ENCODE peak calls at places on chromosome 10, in five cellular contexts. W is activated naive CD4-positive, alpha-beta T cell treated with Interleukin-2 at 50 U/mL for 16 hours; O is cardiac fibroblast; T is NCI-H187; K is SW480. A is an unnamed sample.

GRCh38 chr10:51001587-51001986 is 72.7 kb upstream of the PRKG1 start:
- DNase-seq in W (no peak), O (peak), T (no peak), K (peak), A (peak)

GRCh38 chr10:104029528-104029875 is 56.2 kb downstream of the COL17A1 start:
- DNase-seq in W (no peak), O (peak), T (no peak), K (no peak), A (no peak)

GRCh38 chr10:131195116-131195515 is 116.4 kb downstream of the TCERG1L start:
- DNase-seq in W (no peak), O (no peak), T (no peak), K (no peak), A (no peak)

GRCh38 chr10:124639206-124639605 is 105.0 kb downstream of the FAM53B start:
- DNase-seq in W (no peak), O (no peak), T (no peak), K (no peak), A (no peak)

GRCh38 chr10:132955479-132955878 is 13.1 kb upstream of the CFAP46 start:
- DNase-seq in W (no peak), O (no peak), T (no peak), K (no peak), A (no peak)

GRCh38 chr10:21626457-21627161 is 92.6 kb downstream of the MLLT10 start:
- DNase-seq in W (no peak), O (peak), T (no peak), K (no peak), A (no peak)

GRCh38 chr10:72173267-72173634 is 42.6 kb upstream of the ANAPC16 start:
- DNase-seq in W (no peak), O (no peak), T (no peak), K (no peak), A (no peak)

GRCh38 chr10:69407621-69408301 is 9.0 kb downstream of the TACR2 start:
- DNase-seq in W (peak), O (no peak), T (no peak), K (no peak), A (peak)

GRCh38 chr10:101938316-101939272 is 95.0 kb upstream of the KCNIP2 start:
- DNase-seq in W (no peak), O (peak), T (no peak), K (peak), A (peak)

GRCh38 chr10:88986549-88987242 is 3.9 kb upstream of the FAS start:
- DNase-seq in W (no peak), O (peak), T (no peak), K (peak), A (peak)

GRCh38 chr10:1395025-1395981 is 339.1 kb downstream of the WDR37 start:
- DNase-seq in W (no peak), O (no peak), T (no peak), K (no peak), A (no peak)

GRCh38 chr10:86365346-86366032 is 1.1 kb downstream of the GRID1 start:
- DNase-seq in W (no peak), O (no peak), T (no peak), K (no peak), A (no peak)

GRCh38 chr10:96460316-96460715 is 53.4 kb downstream of the TLL2 start:
- DNase-seq in W (no peak), O (no peak), T (no peak), K (no peak), A (no peak)

GRCh38 chr10:24935504-24936292 is 16.7 kb downstream of the PRTFDC1 start:
- DNase-seq in W (no peak), O (no peak), T (no peak), K (no peak), A (no peak)

GRCh38 chr10:112269266-112269665 is 13.9 kb upstream of the TECTB start:
- DNase-seq in W (no peak), O (peak), T (no peak), K (no peak), A (no peak)

GRCh38 chr10:132452651-132453469 is 55.9 kb downstream of the PWWP2B start:
- DNase-seq in W (peak), O (peak), T (peak), K (peak), A (peak)

GRCh38 chr10:29946953-29947700 is 112.3 kb downstream of the JCAD start:
- DNase-seq in W (no peak), O (peak), T (no peak), K (no peak), A (no peak)

GRCh38 chr10:86348321-86349210 is 18.0 kb downstream of the GRID1 start:
- DNase-seq in W (no peak), O (no peak), T (no peak), K (no peak), A (peak)

GRCh38 chr10:123548779-123549178 is 117.4 kb upstream of the GPR26 start:
- DNase-seq in W (no peak), O (no peak), T (no peak), K (no peak), A (no peak)

GRCh38 chr10:129628823-129629222 is 161.8 kb downstream of the MGMT start:
- DNase-seq in W (no peak), O (no peak), T (no peak), K (no peak), A (no peak)

GRCh38 chr10:95260397-95260881 is 30.4 kb downstream of the PDLIM1 start:
- DNase-seq in W (no peak), O (peak), T (no peak), K (peak), A (peak)

GRCh38 chr10:70690584-70690983 is 18.3 kb downstream of the ADAMTS14 start:
- DNase-seq in W (no peak), O (no peak), T (no peak), K (no peak), A (no peak)

GRCh38 chr10:91076991-91077548 is 143.4 kb upstream of the PCGF5 start:
- DNase-seq in W (no peak), O (no peak), T (no peak), K (no peak), A (no peak)

GRCh38 chr10:299969-300368 is 164.7 kb downstream of the ZMYND11 start:
- DNase-seq in W (no peak), O (no peak), T (no peak), K (no peak), A (no peak)

GRCh38 chr10:30422296-30422695 is 11.7 kb upstream of the MAP3K8 start:
- DNase-seq in W (no peak), O (no peak), T (no peak), K (no peak), A (no peak)

GRCh38 chr10:71492871-71493270 is 96.2 kb downstream of the CDH23 start:
- DNase-seq in W (no peak), O (no peak), T (no peak), K (no peak), A (no peak)

GRCh38 chr10:93796167-93796566 is 38.4 kb downstream of the LGI1 start:
- DNase-seq in W (no peak), O (no peak), T (no peak), K (no peak), A (no peak)

GRCh38 chr10:31602541-31603244 is 283.7 kb downstream of the ZEB1 start:
- DNase-seq in W (no peak), O (peak), T (peak), K (no peak), A (peak)

GRCh38 chr10:122515588-122516231 is 44.8 kb upstream of the DMBT1 start:
- DNase-seq in W (peak), O (peak), T (no peak), K (peak), A (no peak)

GRCh38 chr10:101660268-101660667 is 34.7 kb downstream of the FBXW4 start:
- DNase-seq in W (no peak), O (no peak), T (no peak), K (peak), A (no peak)

GRCh38 chr10:70578371-70578947 is 24.1 kb downstream of the PRF1 start:
- DNase-seq in W (peak), O (peak), T (no peak), K (peak), A (peak)

GRCh38 chr10:75230600-75231038 is 5.1 kb downstream of the COMTD1 start:
- DNase-seq in W (peak), O (peak), T (peak), K (peak), A (peak)

GRCh38 chr10:77805676-77806075 is 120.9 kb downstream of the DLG5 start:
- DNase-seq in W (no peak), O (no peak), T (no peak), K (no peak), A (no peak)

GRCh38 chr10:51272580-51272979 is 198.3 kb downstream of the PRKG1 start:
- DNase-seq in W (no peak), O (no peak), T (no peak), K (no peak), A (no peak)

GRCh38 chr10:69680610-69681009 is 50.6 kb downstream of the FAM241B start:
- DNase-seq in W (no peak), O (no peak), T (no peak), K (no peak), A (no peak)

GRCh38 chr10:110416776-110417732 is 80.7 kb upstream of the DUSP5 start:
- DNase-seq in W (no peak), O (no peak), T (no peak), K (peak), A (no peak)

GRCh38 chr10:60350400-60350799 is 39.3 kb downstream of the ANK3 start:
- DNase-seq in W (no peak), O (no peak), T (no peak), K (no peak), A (no peak)